ENCODE peak calls at places on chromosome 19, in seven cellular contexts. One of them, this sample, is unnamed.

GRCh38 chr19:53101518-53101917 is 1.7 kb downstream of the ZNF160 start:
- DNase-seq in testis: no peak
- DNase-seq in prostate gland: no peak
- DNase-seq in PC-9: no peak
- DNase-seq in esophagus squamous epithelium: no peak
- DNase-seq in right lobe of liver: no peak
- DNase-seq in spleen: no peak
- DNase-seq in this sample: no peak

GRCh38 chr19:52722062-52723005 is 12.5 kb downstream of the ZNF611 start:
- DNase-seq in testis: no peak
- DNase-seq in prostate gland: no peak
- DNase-seq in PC-9: peak; percentile 76
- DNase-seq in esophagus squamous epithelium: no peak
- DNase-seq in right lobe of liver: no peak
- DNase-seq in spleen: no peak
- DNase-seq in this sample: no peak

GRCh38 chr19:29405728-29405995 is 120.1 kb upstream of the VSTM2B start:
- DNase-seq in testis: no peak
- DNase-seq in prostate gland: no peak
- DNase-seq in PC-9: no peak
- DNase-seq in esophagus squamous epithelium: no peak
- DNase-seq in right lobe of liver: no peak
- DNase-seq in spleen: no peak
- DNase-seq in this sample: no peak

GRCh38 chr19:11673608-11674041 is 65.1 kb downstream of the ZNF823 start:
- DNase-seq in testis: peak; percentile 84
- DNase-seq in prostate gland: peak; percentile 35
- DNase-seq in PC-9: peak; percentile 28
- DNase-seq in esophagus squamous epithelium: no peak
- DNase-seq in right lobe of liver: peak; percentile 61
- DNase-seq in spleen: peak; percentile 82
- DNase-seq in this sample: no peak

GRCh38 chr19:53388168-53388567 is 6.8 kb upstream of the ZNF765 start:
- DNase-seq in testis: no peak
- DNase-seq in prostate gland: no peak
- DNase-seq in PC-9: no peak
- DNase-seq in esophagus squamous epithelium: no peak
- DNase-seq in right lobe of liver: no peak
- DNase-seq in spleen: no peak
- DNase-seq in this sample: no peak

GRCh38 chr19:48659768-48660167 is 13.0 kb downstream of the NTN5 start:
- DNase-seq in testis: no peak
- DNase-seq in prostate gland: no peak
- DNase-seq in PC-9: no peak
- DNase-seq in esophagus squamous epithelium: no peak
- DNase-seq in right lobe of liver: no peak
- DNase-seq in spleen: no peak
- DNase-seq in this sample: no peak

GRCh38 chr19:15298847-15299567 is 33.3 kb downstream of the BRD4 start:
- DNase-seq in testis: no peak
- DNase-seq in prostate gland: no peak
- DNase-seq in PC-9: no peak
- DNase-seq in esophagus squamous epithelium: no peak
- DNase-seq in right lobe of liver: no peak
- DNase-seq in spleen: peak; percentile 30
- DNase-seq in this sample: no peak

GRCh38 chr19:50184196-50184595 is 19.2 kb upstream of the MYH14 start:
- DNase-seq in testis: no peak
- DNase-seq in prostate gland: no peak
- DNase-seq in PC-9: no peak
- DNase-seq in esophagus squamous epithelium: no peak
- DNase-seq in right lobe of liver: no peak
- DNase-seq in spleen: no peak
- DNase-seq in this sample: no peak

GRCh38 chr19:45104658-45105384 is 11.8 kb downstream of the PPP1R37 start:
- DNase-seq in testis: no peak
- DNase-seq in prostate gland: no peak
- DNase-seq in PC-9: no peak
- DNase-seq in esophagus squamous epithelium: no peak
- DNase-seq in right lobe of liver: no peak
- DNase-seq in spleen: no peak
- DNase-seq in this sample: no peak

GRCh38 chr19:54418030-54418929 is 3.0 kb downstream of the TTYH1 start:
- DNase-seq in testis: peak; percentile 62
- DNase-seq in prostate gland: no peak
- DNase-seq in PC-9: no peak
- DNase-seq in esophagus squamous epithelium: no peak
- DNase-seq in right lobe of liver: no peak
- DNase-seq in spleen: peak; percentile 77
- DNase-seq in this sample: no peak

GRCh38 chr19:51044327-51044726 is 9.5 kb upstream of the KLK12 start:
- DNase-seq in testis: no peak
- DNase-seq in prostate gland: no peak
- DNase-seq in PC-9: no peak
- DNase-seq in esophagus squamous epithelium: no peak
- DNase-seq in right lobe of liver: no peak
- DNase-seq in spleen: no peak
- DNase-seq in this sample: no peak

GRCh38 chr19:46859637-46860124 is 1.1 kb upstream of the ARHGAP35 start:
- DNase-seq in testis: peak; percentile 73
- DNase-seq in prostate gland: no peak
- DNase-seq in PC-9: no peak
- DNase-seq in esophagus squamous epithelium: no peak
- DNase-seq in right lobe of liver: peak; percentile 80
- DNase-seq in spleen: no peak
- DNase-seq in this sample: no peak

DNA sequence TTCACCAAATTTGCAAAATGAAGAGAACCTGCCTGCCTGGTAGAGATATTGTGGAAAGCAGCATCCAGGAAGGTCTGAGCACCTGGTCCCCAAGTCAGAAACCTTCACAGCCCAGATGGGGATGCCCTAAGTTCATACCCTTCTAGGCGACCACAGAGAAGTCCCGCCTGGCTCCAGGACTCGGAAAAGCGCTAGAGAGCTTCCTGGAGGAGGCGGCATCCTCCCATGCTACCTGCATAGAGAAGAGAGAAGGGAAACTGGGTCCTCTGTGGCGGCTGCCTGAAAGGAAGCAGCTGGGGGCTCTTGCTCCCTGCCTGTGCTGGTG is 22.2 kb upstream of the ZNF30 start:
- DNase-seq in testis: no peak
- DNase-seq in prostate gland: no peak
- DNase-seq in PC-9: no peak
- DNase-seq in esophagus squamous epithelium: no peak
- DNase-seq in right lobe of liver: no peak
- DNase-seq in spleen: no peak
- DNase-seq in this sample: no peak
- H3K4me1 ChIP-seq in testis: no peaks in the 10 kb centered on the region
- H3K4me1 ChIP-seq in prostate gland: no peaks in the 10 kb centered on the region
- H3K4me1 ChIP-seq in PC-9: no peaks in the 10 kb centered on the region
- H3K4me1 ChIP-seq in esophagus squamous epithelium: no peaks in the 10 kb centered on the region
- H3K4me1 ChIP-seq in right lobe of liver: no peaks in the 10 kb centered on the region
- H3K4me1 ChIP-seq in spleen: peaks cover 9% of the 10 kb centered on the region
- H3K4me1 ChIP-seq in this sample: peaks cover 5% of the 10 kb centered on the region

GRCh38 chr19:1884291-1884718 is 991 bp downstream of the ABHD17A start:
- DNase-seq in testis: no peak
- DNase-seq in prostate gland: no peak
- DNase-seq in PC-9: peak; percentile 22
- DNase-seq in esophagus squamous epithelium: no peak
- DNase-seq in right lobe of liver: no peak
- DNase-seq in spleen: no peak
- DNase-seq in this sample: no peak
- H3K4me1 ChIP-seq in testis: peaks cover 36% of the 10 kb centered on the region
- H3K4me1 ChIP-seq in prostate gland: peaks cover 17% of the 10 kb centered on the region
- H3K4me1 ChIP-seq in PC-9: peaks cover 6% of the 10 kb centered on the region
- H3K4me1 ChIP-seq in esophagus squamous epithelium: peaks cover 38% of the 10 kb centered on the region
- H3K4me1 ChIP-seq in right lobe of liver: peaks cover 9% of the 10 kb centered on the region
- H3K4me1 ChIP-seq in spleen: peaks cover 61% of the 10 kb centered on the region
- H3K4me1 ChIP-seq in this sample: peaks cover 54% of the 10 kb centered on the region

GRCh38 chr19:34173145-34173956 is 1.0 kb downstream of the LSM14A start:
- DNase-seq in testis: peak; percentile 51
- DNase-seq in prostate gland: peak; percentile 65
- DNase-seq in PC-9: peak; percentile 70
- DNase-seq in esophagus squamous epithelium: no peak
- DNase-seq in right lobe of liver: peak; percentile 74
- DNase-seq in spleen: peak; percentile 76
- DNase-seq in this sample: peak; percentile 90
- H3K4me1 ChIP-seq in testis: peaks cover 39% of the 10 kb centered on the region
- H3K4me1 ChIP-seq in prostate gland: peaks cover 8% of the 10 kb centered on the region
- H3K4me1 ChIP-seq in PC-9: peaks cover 56% of the 10 kb centered on the region
- H3K4me1 ChIP-seq in esophagus squamous epithelium: peaks cover 41% of the 10 kb centered on the region
- H3K4me1 ChIP-seq in right lobe of liver: peaks cover 51% of the 10 kb centered on the region
- H3K4me1 ChIP-seq in spleen: peaks cover 67% of the 10 kb centered on the region
- H3K4me1 ChIP-seq in this sample: peaks cover 59% of the 10 kb centered on the region

DNA sequence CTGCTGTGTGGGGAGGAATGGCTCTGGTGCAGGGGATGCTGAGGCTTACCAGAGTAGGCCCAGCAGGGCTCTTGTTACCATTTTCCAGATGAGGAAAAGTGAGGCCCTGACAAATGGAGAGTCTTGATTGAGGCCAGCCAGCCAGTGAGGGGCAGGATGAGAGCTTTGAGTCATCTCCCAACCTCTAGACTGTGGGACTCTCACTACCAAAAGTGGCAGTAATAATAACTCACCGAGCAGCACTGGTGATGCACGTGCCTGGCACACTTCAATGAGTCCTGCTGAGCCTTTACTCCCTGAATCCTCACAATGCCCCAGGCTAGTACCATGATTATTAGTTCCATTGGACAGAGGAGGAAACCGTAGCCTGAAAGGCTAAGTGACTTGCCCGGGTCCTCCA is 7.8 kb downstream of the CIC start:
- DNase-seq in testis: no peak
- DNase-seq in prostate gland: no peak
- DNase-seq in PC-9: no peak
- DNase-seq in esophagus squamous epithelium: no peak
- DNase-seq in right lobe of liver: no peak
- DNase-seq in spleen: no peak
- DNase-seq in this sample: no peak
- H3K4me1 ChIP-seq in testis: peaks cover 44% of the 10 kb centered on the region
- H3K4me1 ChIP-seq in prostate gland: peaks cover 26% of the 10 kb centered on the region
- H3K4me1 ChIP-seq in PC-9: peaks cover 18% of the 10 kb centered on the region
- H3K4me1 ChIP-seq in esophagus squamous epithelium: peaks cover 64% of the 10 kb centered on the region
- H3K4me1 ChIP-seq in right lobe of liver: peaks cover 34% of the 10 kb centered on the region
- H3K4me1 ChIP-seq in spleen: peaks cover 94% of the 10 kb centered on the region
- H3K4me1 ChIP-seq in this sample: peaks cover 80% of the 10 kb centered on the region

DNA sequence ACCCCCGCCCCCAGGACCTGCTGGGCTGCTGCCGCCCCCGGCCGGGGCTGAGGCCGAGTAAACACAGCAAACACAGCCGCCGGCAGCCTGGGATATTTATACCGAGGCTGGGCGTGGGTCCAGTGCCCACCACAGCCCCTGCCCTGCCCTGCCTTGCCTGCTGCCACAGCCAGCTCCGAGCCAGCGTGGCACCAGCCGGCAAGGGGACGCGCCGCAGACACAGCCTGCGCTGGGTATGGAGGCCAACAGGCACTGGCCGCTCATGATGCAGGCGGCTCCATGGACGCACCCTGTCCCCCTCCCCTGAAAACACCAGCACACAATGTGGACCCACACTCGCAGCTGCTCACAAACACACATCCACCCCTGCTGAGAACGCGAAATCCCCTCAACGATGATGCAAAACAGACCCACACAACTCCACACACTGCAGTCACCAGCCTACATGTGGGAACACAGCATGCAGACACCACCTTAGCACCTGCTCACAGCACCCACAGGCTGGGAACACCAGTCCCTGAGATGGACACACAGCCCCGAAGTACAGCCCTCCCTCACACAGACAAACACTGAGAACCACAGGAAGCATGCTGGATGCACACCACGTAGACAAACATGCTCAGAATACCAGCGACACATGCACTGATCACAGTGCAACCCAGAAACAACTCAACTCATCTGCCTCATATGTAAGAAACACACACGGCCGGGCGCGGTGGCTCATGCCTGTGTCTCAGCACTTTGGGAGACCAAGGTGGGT is 16.2 kb downstream of the CCDC97 start:
- DNase-seq in testis: no peak
- DNase-seq in prostate gland: no peak
- DNase-seq in PC-9: no peak
- DNase-seq in esophagus squamous epithelium: no peak
- DNase-seq in right lobe of liver: no peak
- DNase-seq in spleen: peak; percentile 89
- DNase-seq in this sample: no peak
- H3K4me1 ChIP-seq in testis: peaks cover 51% of the 10 kb centered on the region
- H3K4me1 ChIP-seq in prostate gland: peaks cover 13% of the 10 kb centered on the region
- H3K4me1 ChIP-seq in PC-9: peaks cover 16% of the 10 kb centered on the region
- H3K4me1 ChIP-seq in esophagus squamous epithelium: peaks cover 75% of the 10 kb centered on the region
- H3K4me1 ChIP-seq in right lobe of liver: peaks cover 11% of the 10 kb centered on the region
- H3K4me1 ChIP-seq in spleen: peaks cover 100% of the 10 kb centered on the region
- H3K4me1 ChIP-seq in this sample: peaks cover 81% of the 10 kb centered on the region

GRCh38 chr19:2538096-2538757 is 62.3 kb downstream of the GADD45B start:
- DNase-seq in testis: no peak
- DNase-seq in prostate gland: no peak
- DNase-seq in PC-9: no peak
- DNase-seq in esophagus squamous epithelium: no peak
- DNase-seq in right lobe of liver: no peak
- DNase-seq in spleen: no peak
- DNase-seq in this sample: no peak
- H3K4me1 ChIP-seq in testis: peaks cover 42% of the 10 kb centered on the region
- H3K4me1 ChIP-seq in prostate gland: peaks cover 28% of the 10 kb centered on the region
- H3K4me1 ChIP-seq in PC-9: peaks cover 59% of the 10 kb centered on the region
- H3K4me1 ChIP-seq in esophagus squamous epithelium: peaks cover 30% of the 10 kb centered on the region
- H3K4me1 ChIP-seq in right lobe of liver: peaks cover 23% of the 10 kb centered on the region
- H3K4me1 ChIP-seq in spleen: peaks cover 42% of the 10 kb centered on the region
- H3K4me1 ChIP-seq in this sample: peaks cover 29% of the 10 kb centered on the region

GRCh38 chr19:16323532-16323931 is 1.1 kb upstream of the KLF2 start:
- DNase-seq in testis: no peak
- DNase-seq in prostate gland: no peak
- DNase-seq in PC-9: no peak
- DNase-seq in esophagus squamous epithelium: no peak
- DNase-seq in right lobe of liver: no peak
- DNase-seq in spleen: no peak
- DNase-seq in this sample: no peak
- H3K4me1 ChIP-seq in testis: peaks cover 33% of the 10 kb centered on the region
- H3K4me1 ChIP-seq in prostate gland: no peaks in the 10 kb centered on the region
- H3K4me1 ChIP-seq in PC-9: no peaks in the 10 kb centered on the region
- H3K4me1 ChIP-seq in esophagus squamous epithelium: peaks cover 21% of the 10 kb centered on the region
- H3K4me1 ChIP-seq in right lobe of liver: no peaks in the 10 kb centered on the region
- H3K4me1 ChIP-seq in spleen: peaks cover 51% of the 10 kb centered on the region
- H3K4me1 ChIP-seq in this sample: peaks cover 35% of the 10 kb centered on the region

GRCh38 chr19:4061178-4061682 is 5.5 kb downstream of the ZBTB7A start:
- DNase-seq in testis: peak; percentile 65
- DNase-seq in prostate gland: peak; percentile 75
- DNase-seq in PC-9: peak; percentile 79
- DNase-seq in esophagus squamous epithelium: no peak
- DNase-seq in right lobe of liver: peak; percentile 93
- DNase-seq in spleen: peak; percentile 93
- DNase-seq in this sample: no peak
- H3K4me1 ChIP-seq in testis: peaks cover 63% of the 10 kb centered on the region
- H3K4me1 ChIP-seq in prostate gland: peaks cover 54% of the 10 kb centered on the region
- H3K4me1 ChIP-seq in PC-9: peaks cover 63% of the 10 kb centered on the region
- H3K4me1 ChIP-seq in esophagus squamous epithelium: peaks cover 65% of the 10 kb centered on the region
- H3K4me1 ChIP-seq in right lobe of liver: peaks cover 60% of the 10 kb centered on the region
- H3K4me1 ChIP-seq in spleen: peaks cover 86% of the 10 kb centered on the region
- H3K4me1 ChIP-seq in this sample: peaks cover 75% of the 10 kb centered on the region